ENCODE peak calls at places on chromosomes 3 and 15, in five cellular contexts. I is IMR-90, R is ovary, F is transverse colon, N is heart left ventricle. B is an unnamed sample.

GRCh38 chr3:48467473-48468267 is 21.1 kb downstream of the ATRIP start:
- DNase-seq in I (no peak), R (no peak), F (no peak), N (no peak), B (no peak)

GRCh38 chr3:131555456-131555855 is 52.7 kb upstream of the MRPL3 start:
- DNase-seq in N (no peak), F (no peak), I (no peak), R (no peak), B (no peak)

GRCh38 chr3:171122212-171122611 is 95.7 kb upstream of the SLC2A2 start:
- DNase-seq in F (no peak), R (no peak), I (no peak), N (no peak), B (no peak)

GRCh38 chr3:132643366-132643765 is 16.2 kb downstream of the ACAD11 start:
- DNase-seq in R (no peak), I (no peak), N (no peak), F (no peak), B (no peak)

GRCh38 chr15:68149059-68149458 is 56.1 kb downstream of the CALML4 start:
- DNase-seq in R (no peak), I (peak; percentile 66), N (no peak), F (no peak), B (no peak)

GRCh38 chr3:48711727-48712126 is 5.3 kb downstream of the IP6K2 start:
- DNase-seq in F (no peak), R (no peak), N (no peak), I (no peak), B (no peak)

GRCh38 chr3:181880339-181880738 is 168.6 kb downstream of the SOX2 start:
- DNase-seq in N (no peak), F (no peak), R (no peak), I (no peak), B (no peak)

GRCh38 chr3:56323986-56324420 is 144.3 kb downstream of the ERC2 start:
- DNase-seq in R (no peak), N (no peak), F (no peak), I (peak; percentile 49), B (peak; percentile 8)

GRCh38 chr3:125107384-125107783 is 51.6 kb upstream of the HEG1 start:
- DNase-seq in N (no peak), I (no peak), F (no peak), R (no peak), B (no peak)

GRCh38 chr3:125431912-125432587 is 56.9 kb upstream of the ZNF148 start:
- DNase-seq in F (no peak), N (no peak), I (peak; percentile 49), R (no peak), B (no peak)

GRCh38 chr15:44101944-44102343 is 93.1 kb downstream of the FRMD5 start:
- DNase-seq in N (no peak), R (no peak), F (no peak), I (peak; percentile 52), B (no peak)

GRCh38 chr15:56045068-56045748 is 51.8 kb upstream of the NEDD4 start:
- DNase-seq in F (no peak), I (no peak), N (no peak), R (no peak), B (no peak)

GRCh38 chr3:105801397-105801796 is 67.4 kb downstream of the CBLB start:
- DNase-seq in F (no peak), N (no peak), I (no peak), R (no peak), B (no peak)

GRCh38 chr3:12886106-12886679 is 44.8 kb upstream of the RPL32 start:
- DNase-seq in I (no peak), F (no peak), R (no peak), N (no peak), B (no peak)

GRCh38 chr3:63051920-63052319 is 176.7 kb upstream of the CADPS start:
- DNase-seq in I (no peak), R (no peak), N (no peak), F (peak; percentile 21), B (peak; percentile 27)

GRCh38 chr3:130700541-130700940 is 46.1 kb downstream of the PIK3R4 start:
- DNase-seq in N (no peak), R (no peak), F (no peak), I (peak; percentile 48), B (peak; percentile 59)

GRCh38 chr3:170040283-170040907 is 2.6 kb downstream of the GPR160 start:
- DNase-seq in N (no peak), R (no peak), F (no peak), I (no peak), B (no peak)

GRCh38 chr15:83845230-83845629 is 191.3 kb downstream of the ADAMTSL3 start:
- DNase-seq in I (peak; percentile 94), R (no peak), F (no peak), N (no peak), B (no peak)

GRCh38 chr3:66486646-66487045 is 14.2 kb downstream of the LRIG1 start:
- DNase-seq in I (peak; percentile 89), F (no peak), N (no peak), R (no peak), B (no peak)

GRCh38 chr15:67835349-67836133 is 4.3 kb downstream of the RNU6-1 start:
- DNase-seq in N (no peak), F (no peak), R (no peak), I (no peak), B (no peak)

GRCh38 chr3:103499132-103499885 is 1064.5 kb downstream of the ZPLD1 start:
- DNase-seq in N (no peak), F (no peak), I (peak; percentile 66), R (no peak), B (no peak)

GRCh38 chr3:158738653-158739052 is 6.4 kb upstream of the RARRES1 start:
- DNase-seq in R (no peak), F (no peak), N (no peak), I (no peak), B (no peak)
- TF ChIP-seq POLR2A in R (no peak), F (no peak), N (no peak), I (no peak), B (no peak)

GRCh38 chr3:36763850-36764703 is at the start of gene DCLK3:
- DNase-seq in N (peak; percentile 69), F (no peak), R (no peak), I (no peak), B (no peak)

GRCh38 chr3:36765104-36765503 is 751 bp upstream of the DCLK3 start:
- DNase-seq in I (no peak), R (no peak), F (no peak), N (no peak), B (no peak)

GRCh38 chr3:36764704-36765038 is 318 bp upstream of the DCLK3 start:
- DNase-seq in R (no peak), I (no peak), F (no peak), N (no peak), B (no peak)

DNA sequence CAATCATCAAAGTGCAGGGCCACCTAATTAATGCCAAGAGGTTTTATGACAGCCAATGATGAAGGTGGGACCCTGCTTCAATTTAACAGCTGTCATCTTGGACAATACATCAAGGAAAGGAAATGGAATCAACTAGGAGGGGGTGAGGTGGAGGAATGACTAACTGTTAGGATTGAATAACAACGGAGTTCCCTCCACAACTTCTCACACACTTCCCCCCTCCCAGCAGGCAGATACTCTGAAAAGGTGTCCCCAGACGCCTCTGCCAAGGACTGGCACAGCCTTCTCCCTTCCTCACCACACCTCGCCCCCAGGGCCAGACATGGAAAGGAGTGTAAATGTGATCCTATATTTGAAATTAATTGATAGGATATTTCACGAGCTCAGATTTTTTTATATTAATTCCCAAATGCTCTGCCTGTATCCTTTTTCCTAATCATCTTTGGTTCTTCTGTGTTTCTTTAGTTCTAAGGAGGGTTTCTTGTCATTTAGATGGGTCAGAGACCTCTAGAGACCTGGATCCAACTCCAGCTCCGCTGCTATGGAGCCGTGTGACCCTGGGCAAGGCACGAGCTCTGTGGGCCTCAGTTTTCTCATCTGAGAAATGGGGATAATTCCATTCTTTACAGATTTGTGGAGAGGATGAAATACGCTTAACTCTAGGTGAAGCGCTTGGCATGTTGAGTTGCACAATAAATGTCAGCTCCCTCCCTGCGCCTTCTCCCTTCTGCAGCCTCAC is 1.1 kb downstream of the DCLK3 start:
- DNase-seq in I (no peak), N (no peak), R (no peak), F (no peak), B (no peak)
- H3K27me3 ChIP-seq in I (peaks cover 41% of the 10 kb centered on the region), N (peaks cover 12% of the 10 kb centered on the region), R (no peaks in the 10 kb centered on the region), F (peaks cover 57% of the 10 kb centered on the region), B (peaks cover 6% of the 10 kb centered on the region)

DNA sequence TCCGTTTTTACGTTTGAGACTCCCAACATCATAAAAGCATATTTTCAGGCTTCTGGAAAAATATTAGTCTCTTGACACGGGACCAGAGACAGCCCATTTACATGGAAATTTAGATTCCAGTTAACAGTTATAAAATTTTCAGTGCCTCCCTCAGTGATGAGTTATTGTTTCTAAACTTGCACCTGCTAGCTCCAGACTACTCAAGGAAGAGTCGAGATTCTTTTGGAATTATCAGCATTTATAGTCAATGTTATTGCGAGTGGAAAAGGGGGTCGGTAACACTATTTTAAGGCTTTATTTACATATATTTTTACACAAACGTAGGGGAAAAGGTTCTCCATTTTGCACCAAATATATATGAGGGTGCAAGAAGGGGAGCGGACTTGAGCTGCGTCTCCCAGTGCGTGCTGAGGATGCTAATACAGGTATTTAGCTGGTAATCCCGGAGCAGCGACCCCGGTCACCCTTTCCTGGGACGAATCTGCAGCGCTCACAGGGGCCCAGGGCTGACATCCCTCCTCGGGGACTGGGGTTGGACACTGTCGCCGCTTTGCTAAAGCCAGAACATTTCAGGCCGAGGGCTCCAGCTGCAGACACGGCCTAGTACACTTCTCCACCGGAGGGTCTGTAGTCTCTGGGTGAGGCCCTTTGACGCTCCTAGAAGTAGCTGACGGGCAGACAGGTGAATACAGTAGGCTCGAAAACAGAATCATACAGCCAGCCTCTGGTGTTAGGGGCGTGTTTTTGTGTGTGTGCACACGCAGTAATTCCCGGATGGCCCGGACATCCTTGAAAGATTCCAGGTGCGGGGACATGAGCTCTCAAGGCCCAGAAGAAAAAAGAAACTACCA is 729 bp upstream of the ZBTB11 start:
- DNase-seq in F (no peak), N (no peak), R (peak; percentile 61), I (no peak), B (no peak)
- H3K27ac ChIP-seq in F (peak overlapping the region; percentile 100), N (no peak overlapping the region), R (no peak overlapping the region), I (no peak overlapping the region), B (peak overlapping the region; percentile 99)

DNA sequence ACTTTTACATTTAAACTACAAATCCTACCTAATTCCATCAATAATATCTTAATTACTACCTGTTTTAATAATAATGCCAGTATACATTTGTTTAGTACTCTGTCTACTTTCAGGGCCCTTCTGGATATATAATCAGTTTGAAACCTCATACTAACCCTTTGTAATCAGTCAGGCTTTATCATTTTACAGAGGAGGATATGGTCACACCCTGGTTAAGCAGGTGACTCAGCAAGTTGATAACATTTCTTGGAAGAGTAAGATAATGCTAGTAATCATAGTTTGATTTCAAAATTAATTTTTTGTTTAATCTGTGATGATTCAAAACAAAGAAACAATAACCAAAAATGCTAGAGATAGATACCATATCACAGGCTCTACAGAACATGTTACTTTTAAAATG is 208.2 kb upstream of the MANF start:
- DNase-seq in R (no peak), I (no peak), F (no peak), N (no peak), B (no peak)
- TF ChIP-seq POLR2A in R (no peak), I (no peak), F (no peak), N (no peak), B (no peak)

GRCh38 chr3:53496984-53497383 is 2.6 kb downstream of the CACNA1D start:
- DNase-seq in F (no peak), N (no peak), R (no peak), I (no peak), B (no peak)

GRCh38 chr3:53495518-53496501 is 1.4 kb downstream of the CACNA1D start:
- DNase-seq in R (peak; percentile 25), N (no peak), I (no peak), F (peak; percentile 17), B (peak; percentile 35)

GRCh38 chr3:53493618-53493996 is 804 bp upstream of the CACNA1D start:
- DNase-seq in R (no peak), N (no peak), F (no peak), I (no peak), B (no peak)

GRCh38 chr3:53495091-53495517 is 693 bp downstream of the CACNA1D start:
- DNase-seq in N (no peak), R (no peak), F (no peak), I (no peak), B (no peak)

GRCh38 chr3:53493997-53494791 is at the start of gene CACNA1D:
- DNase-seq in I (no peak), F (peak; percentile 82), R (peak; percentile 25), N (no peak), B (peak; percentile 82)
- H3K27me3 ChIP-seq in I (peaks cover 51% of the 10 kb centered on the region), F (peaks cover 26% of the 10 kb centered on the region), R (no peaks in the 10 kb centered on the region), N (peaks cover 11% of the 10 kb centered on the region), B (no peaks in the 10 kb centered on the region)